ENCODE peak calls at places on chromosomes 6 and 20, in five cellular contexts. U, Y, R, P and E are unnamed samples.
A peak's percentile ranks its signal among the peaks of the same experiment; 100 is the strongest.

GRCh38 chr20:20711413-20711812 is 1.0 kb downstream of the RALGAPA2 start:
- DNase-seq in U (no peak), Y (no peak), R (no peak), P (no peak), E (peak; percentile 21)

GRCh38 chr20:22680031-22680740 is 95.8 kb upstream of the FOXA2 start:
- DNase-seq in U (no peak), Y (peak; percentile 58), R (no peak), P (no peak), E (no peak)

GRCh38 chr6:84428300-84428907 is 201.0 kb upstream of the CEP162 start:
- DNase-seq in U (no peak), Y (peak; percentile 16), R (no peak), P (peak; percentile 44), E (peak; percentile 82)

GRCh38 chr6:144314003-144314485 is 28.9 kb downstream of the UTRN start:
- DNase-seq in U (no peak), Y (no peak), R (no peak), P (no peak), E (peak; percentile 90)

GRCh38 chr6:131937219-131937618 is 14.0 kb downstream of the CCN2 start:
- DNase-seq in U (no peak), Y (no peak), R (no peak), P (no peak), E (no peak)

GRCh38 chr20:4925842-4926530 is 75.3 kb downstream of the SLC23A2 start:
- DNase-seq in U (no peak), Y (no peak), R (no peak), P (no peak), E (peak; percentile 96)

GRCh38 chr20:7650481-7650880 is 289.8 kb downstream of the HAO1 start:
- DNase-seq in U (no peak), Y (no peak), R (no peak), P (no peak), E (peak; percentile 21)

GRCh38 chr6:113447088-113447831 is 409.9 kb upstream of the MARCKS start:
- DNase-seq in U (no peak), Y (no peak), R (no peak), P (no peak), E (peak; percentile 63)

GRCh38 chr20:60046011-60046413 is 87.8 kb downstream of the CDH26 start:
- DNase-seq in U (no peak), Y (no peak), R (no peak), P (no peak), E (no peak)

GRCh38 chr6:88535296-88535695 is 369.1 kb upstream of the CNR1 start:
- DNase-seq in U (no peak), Y (no peak), R (no peak), P (no peak), E (no peak)

GRCh38 chr6:109304284-109305015 is 77.8 kb downstream of the CD164 start:
- DNase-seq in U (no peak), Y (no peak), R (no peak), P (no peak), E (no peak)

GRCh38 chr20:63846128-63846771 is 15.0 kb upstream of the ABHD16B start:
- DNase-seq in U (no peak), Y (peak; percentile 75), R (no peak), P (no peak), E (no peak)

GRCh38 chr20:62515280-62515679 is 39.5 kb upstream of the GATA5 start:
- DNase-seq in U (no peak), Y (no peak), R (no peak), P (no peak), E (no peak)

GRCh38 chr6:147549531-147549930 is 41.0 kb downstream of the SAMD5 start:
- DNase-seq in U (no peak), Y (no peak), R (no peak), P (no peak), E (no peak)

GRCh38 chr6:87692097-87692496 is 9.9 kb downstream of the AKIRIN2 start:
- DNase-seq in U (no peak), Y (no peak), R (peak; percentile 43), P (no peak), E (no peak)

GRCh38 chr20:38722708-38723068 is 1.6 kb upstream of the SLC32A1 start:
- DNase-seq in U (no peak), Y (no peak), R (no peak), P (no peak), E (no peak)

GRCh38 chr6:42268016-42268834 is 50.6 kb upstream of the MRPS10 start:
- DNase-seq in U (no peak), Y (no peak), R (no peak), P (no peak), E (no peak)

GRCh38 chr6:27894839-27895762 is 17.1 kb downstream of the OR2B2 start:
- DNase-seq in U (no peak), Y (peak; percentile 85), R (peak; percentile 66), P (peak; percentile 81), E (peak; percentile 91)

GRCh38 chr20:49320460-49320859 is 42.6 kb upstream of the ZNFX1 start:
- DNase-seq in U (no peak), Y (peak; percentile 47), R (no peak), P (peak; percentile 50), E (peak; percentile 37)

GRCh38 chr6:75516757-75517156 is 23.2 kb upstream of the FILIP1 start:
- DNase-seq in U (no peak), Y (no peak), R (no peak), P (no peak), E (no peak)

GRCh38 chr6:14130431-14131075 is 13.0 kb downstream of the CD83 start:
- DNase-seq in U (no peak), Y (no peak), R (no peak), P (no peak), E (no peak)

GRCh38 chr20:61927826-61928541 is 137.7 kb downstream of the TAF4 start:
- DNase-seq in U (no peak), Y (no peak), R (no peak), P (no peak), E (no peak)

GRCh38 chr6:27281105-27281539 is 31.0 kb downstream of the POM121L2 start:
- DNase-seq in U (no peak), Y (no peak), R (no peak), P (peak; percentile 35), E (no peak)

GRCh38 chr6:134058622-134059366 is 6.4 kb upstream of the SLC2A12 start:
- DNase-seq in U (no peak), Y (no peak), R (no peak), P (no peak), E (no peak)

GRCh38 chr6:71181565-71181964 is 107.0 kb upstream of the OGFRL1 start:
- DNase-seq in U (peak; percentile 62), Y (peak; percentile 3), R (no peak), P (peak; percentile 13), E (no peak)

GRCh38 chr20:1935696-1936366 is 40.6 kb downstream of the SIRPA start:
- DNase-seq in U (no peak), Y (no peak), R (no peak), P (no peak), E (no peak)

GRCh38 chr6:26304213-26305096 is 60.5 kb upstream of the BTN3A2 start:
- DNase-seq in U (no peak), Y (no peak), R (no peak), P (peak; percentile 81), E (no peak)

GRCh38 chr6:118771253-118771652 is 119.9 kb upstream of the CEP85L start:
- DNase-seq in U (no peak), Y (no peak), R (no peak), P (no peak), E (no peak)

GRCh38 chr6:78611886-78612480 is 255.4 kb upstream of the IRAK1BP1 start:
- DNase-seq in U (no peak), Y (peak; percentile 1), R (no peak), P (no peak), E (peak; percentile 40)

GRCh38 chr6:15500901-15501805 is 161.7 kb downstream of the DTNBP1 start:
- DNase-seq in U (no peak), Y (no peak), R (no peak), P (no peak), E (no peak)

GRCh38 chr6:153947817-153948447 is 91.1 kb upstream of the OPRM1 start:
- DNase-seq in U (peak; percentile 27), Y (peak; percentile 20), R (no peak), P (peak; percentile 21), E (no peak)

GRCh38 chr6:16521528-16521927 is 239.7 kb downstream of the ATXN1 start:
- DNase-seq in U (no peak), Y (no peak), R (no peak), P (no peak), E (no peak)

GRCh38 chr20:63011798-63012197 is 5.0 kb upstream of the BHLHE23 start:
- DNase-seq in U (no peak), Y (no peak), R (peak; percentile 55), P (no peak), E (no peak)

GRCh38 chr6:116396451-116396850 is 25.7 kb downstream of the DSE start:
- DNase-seq in U (no peak), Y (no peak), R (no peak), P (no peak), E (peak; percentile 25)

GRCh38 chr20:23915844-23916243 is 36.3 kb upstream of the CST5 start:
- DNase-seq in U (no peak), Y (no peak), R (no peak), P (no peak), E (no peak)

GRCh38 chr20:62822788-62823651 is 6.2 kb downstream of the COL9A3 start:
- DNase-seq in U (no peak), Y (peak; percentile 98), R (no peak), P (peak; percentile 85), E (no peak)

DNA sequence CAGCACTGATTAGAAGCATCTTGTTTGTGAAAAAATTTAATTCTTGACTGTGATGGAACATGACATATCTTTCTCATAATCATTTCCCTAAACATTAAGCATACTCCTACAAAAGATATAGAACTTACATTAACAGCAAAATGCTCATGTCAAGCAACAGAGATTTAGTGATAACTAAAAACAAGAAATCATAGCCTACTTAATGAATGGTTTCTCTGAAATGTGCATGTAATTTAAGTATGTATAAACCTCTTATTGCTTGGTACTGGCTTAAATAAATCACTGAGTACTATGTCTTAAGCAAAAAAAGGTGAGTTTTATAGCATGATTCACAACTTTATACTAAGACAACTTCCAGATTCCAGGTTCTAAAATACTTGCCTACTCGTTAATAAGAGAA is 9.3 kb downstream of the ROMO1 start:
- DNase-seq in U (no peak), Y (no peak), R (no peak), P (no peak), E (no peak)
- H3K9ac ChIP-seq in U (no peak overlapping the region), Y (no peak overlapping the region), R (no peak overlapping the region), P (no peak overlapping the region), E (no peak overlapping the region)

GRCh38 chr20:41044409-41045062 is 15.9 kb downstream of the TOP1 start:
- DNase-seq in U (no peak), Y (no peak), R (no peak), P (no peak), E (no peak)
- TF ChIP-seq MAX in U (no peak), Y (no peak), R (no peak), P (no peak), E (no peak)

DNA sequence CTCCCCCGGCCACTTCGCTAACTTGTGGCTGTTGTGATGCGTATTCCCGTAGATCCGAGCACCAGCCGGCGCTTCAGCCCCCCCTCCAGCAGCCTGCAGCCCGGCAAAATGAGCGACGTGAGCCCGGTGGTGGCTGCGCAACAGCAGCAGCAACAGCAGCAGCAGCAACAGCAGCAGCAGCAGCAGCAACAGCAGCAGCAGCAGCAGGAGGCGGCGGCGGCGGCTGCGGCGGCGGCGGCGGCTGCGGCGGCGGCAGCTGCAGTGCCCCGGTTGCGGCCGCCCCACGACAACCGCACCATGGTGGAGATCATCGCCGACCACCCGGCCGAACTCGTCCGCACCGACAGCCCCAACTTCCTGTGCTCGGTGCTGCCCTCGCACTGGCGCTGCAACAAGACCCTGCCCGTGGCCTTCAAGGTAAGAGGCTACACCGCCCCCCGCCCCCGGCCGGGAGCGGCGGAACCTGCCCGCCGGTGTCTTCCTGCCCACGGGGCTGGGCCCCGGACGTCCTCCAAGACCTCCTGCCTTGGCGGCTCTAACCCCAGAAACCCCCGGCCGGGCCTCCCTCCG is 44.9 kb upstream of the SUPT3H start:
- DNase-seq in U (no peak), Y (no peak), R (no peak), P (no peak), E (peak; percentile 14)
- H3K9ac ChIP-seq in U (no peak overlapping the region), Y (no peak overlapping the region), R (no peak overlapping the region), P (peak overlapping the region; percentile 43), E (no peak overlapping the region)

GRCh38 chr6:106520711-106521367 is 108.5 kb downstream of the RTN4IP1 start:
- DNase-seq in U (no peak), Y (no peak), R (peak; percentile 95), P (no peak), E (no peak)
- TF ChIP-seq MAX in U (no peak), Y (no peak), R (no peak), P (no peak), E (no peak)